ENCODE peak calls at places on chromosomes 6 and 20, in eight cellular contexts. T is neural progenitor cell, J is OCI-LY7, Q is GM23248, E is MM.1S, R is PC-3, M is HCT116, C is GM23338. P is an unnamed sample.

GRCh38 chr6:143569035-143569434 is 57.5 kb upstream of the FUCA2 start:
- DNase-seq in R (no peak), T (no peak), M (no peak), Q (peak; percentile 81), E (no peak), J (no peak), C (no peak), P (no peak)

GRCh38 chr20:36573798-36574277 is 441 bp downstream of the TGIF2 start:
- DNase-seq in T (no peak), R (no peak), J (peak; percentile 51), C (no peak), Q (peak; percentile 33), M (no peak), E (peak; percentile 45), P (no peak)

GRCh38 chr6:3194535-3195376 is 32.7 kb downstream of the TUBB2B start:
- DNase-seq in J (no peak), R (no peak), C (peak; percentile 86), E (no peak), M (no peak), Q (no peak), T (peak; percentile 82), P (no peak)

GRCh38 chr20:50108571-50109235 is 4.2 kb downstream of the UBE2V1 start:
- DNase-seq in E (no peak), R (peak; percentile 48), C (peak; percentile 44), T (no peak), Q (peak; percentile 53), M (no peak), J (no peak), P (no peak)

GRCh38 chr6:28218312-28219248 is 6.5 kb upstream of the ZSCAN9 start:
- DNase-seq in C (peak; percentile 69), Q (peak; percentile 66), R (peak; percentile 60), E (peak; percentile 49), M (no peak), T (peak; percentile 69), J (no peak), P (peak; percentile 77)

GRCh38 chr6:125947581-125947980 is 9.0 kb upstream of the HINT3 start:
- DNase-seq in T (no peak), E (no peak), R (peak; percentile 31), C (no peak), J (no peak), Q (peak; percentile 91), M (no peak), P (no peak)

GRCh38 chr6:117265425-117266266 is at the start of gene VGLL2:
- DNase-seq in T (peak; percentile 87), Q (peak; percentile 77), R (no peak), J (no peak), E (peak; percentile 23), C (peak; percentile 74), M (no peak), P (peak; percentile 74)

GRCh38 chr20:48791014-48791413 is 36.8 kb downstream of the PREX1 start:
- DNase-seq in E (no peak), Q (peak; percentile 24), T (no peak), R (peak; percentile 53), J (peak; percentile 28), C (no peak), M (no peak), P (no peak)

GRCh38 chr6:43181621-43181941 is 415 bp upstream of the CUL9 start:
- DNase-seq in E (no peak), M (no peak), R (no peak), J (no peak), T (no peak), C (no peak), Q (no peak), P (no peak)

GRCh38 chr6:30180145-30180544 is 16.8 kb downstream of the TRIM15 start:
- DNase-seq in Q (no peak), M (no peak), J (no peak), E (no peak), R (no peak), C (no peak), T (no peak), P (no peak)

GRCh38 chr20:17828598-17829144 is 128.9 kb downstream of the BANF2 start:
- DNase-seq in T (no peak), J (no peak), R (no peak), M (no peak), Q (no peak), C (no peak), E (no peak), P (no peak)

GRCh38 chr6:48985025-48985424 is 478.0 kb downstream of the MMUT start:
- DNase-seq in T (no peak), M (no peak), C (no peak), J (no peak), Q (no peak), R (peak; percentile 28), E (no peak), P (no peak)

GRCh38 chr6:25519856-25520255 is 132.2 kb upstream of the SCGN start:
- DNase-seq in Q (peak; percentile 18), R (no peak), T (no peak), M (no peak), J (no peak), E (no peak), C (no peak), P (no peak)

GRCh38 chr6:141282263-141282662 is 850.5 kb upstream of the GJE1 start:
- DNase-seq in Q (no peak), M (no peak), C (peak; percentile 21), R (no peak), E (no peak), J (no peak), T (peak; percentile 60), P (no peak)

GRCh38 chr6:111711989-111712388 is 106.3 kb upstream of the TRAF3IP2 start:
- DNase-seq in J (no peak), T (no peak), R (no peak), M (no peak), E (no peak), C (no peak), Q (no peak), P (no peak)

GRCh38 chr6:47132724-47133123 is 90.6 kb upstream of the ADGRF1 start:
- DNase-seq in M (no peak), R (no peak), E (no peak), T (no peak), Q (no peak), J (no peak), C (no peak), P (no peak)

GRCh38 chr20:63108247-63108646 is 101.5 kb upstream of the BHLHE23 start:
- DNase-seq in M (no peak), Q (no peak), C (no peak), E (no peak), T (no peak), J (no peak), R (no peak), P (no peak)

GRCh38 chr6:56749632-56750151 is 107.0 kb upstream of the DST start:
- DNase-seq in Q (peak; percentile 93), J (no peak), E (no peak), T (no peak), R (peak; percentile 91), M (peak; percentile 91), C (no peak), P (peak; percentile 64)

GRCh38 chr20:14688045-14688444 is 350.6 kb upstream of the FLRT3 start:
- DNase-seq in J (no peak), C (no peak), T (no peak), R (no peak), E (no peak), Q (no peak), M (no peak), P (no peak)

GRCh38 chr6:14598017-14598864 is 480.7 kb downstream of the CD83 start:
- DNase-seq in M (no peak), Q (no peak), J (no peak), E (no peak), R (no peak), C (peak; percentile 40), T (peak; percentile 21), P (no peak)

GRCh38 chr6:162029873-162030576 is 697.5 kb downstream of the PRKN start:
- DNase-seq in Q (peak; percentile 38), M (no peak), T (no peak), E (no peak), C (no peak), J (no peak), R (no peak), P (no peak)

GRCh38 chr20:15265910-15266309 is 928.5 kb upstream of the FLRT3 start:
- DNase-seq in T (no peak), J (no peak), Q (no peak), E (no peak), C (no peak), M (no peak), R (peak; percentile 15), P (no peak)

GRCh38 chr6:130749402-130749801 is 77.8 kb upstream of the SMLR1 start:
- DNase-seq in E (no peak), J (no peak), M (no peak), T (peak; percentile 36), Q (no peak), R (no peak), C (peak; percentile 41), P (peak; percentile 22)
- TF ChIP-seq EZH2phosphoT487 in E (no peak), J (no peak), M (no peak), T (no peak), Q (no peak), R (no peak), C (no peak), P (no peak)

DNA sequence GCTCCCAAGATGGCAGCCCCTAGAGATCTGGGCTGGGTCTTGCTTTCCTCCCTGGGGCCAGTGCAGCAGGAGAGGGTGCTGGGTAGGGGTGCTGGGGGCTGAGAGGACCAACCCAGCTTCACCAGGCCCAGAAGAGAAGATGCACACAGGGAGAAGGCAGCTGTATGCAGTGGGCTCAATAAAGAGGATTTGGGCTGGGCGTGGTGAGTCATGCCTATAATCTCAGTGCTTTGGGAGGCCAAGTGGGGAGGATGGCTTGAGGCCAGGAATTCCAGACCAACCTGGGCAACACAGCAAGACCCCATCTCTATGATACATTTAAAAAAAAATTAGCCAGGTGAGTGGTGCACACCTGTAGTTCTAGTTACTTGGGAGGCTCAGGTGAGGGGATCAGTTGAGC is 25.7 kb upstream of the EMILIN3 start:
- DNase-seq in C (no peak), E (no peak), J (no peak), R (no peak), M (no peak), T (no peak), Q (no peak), P (no peak)
- H3K4me1 ChIP-seq in C (peaks cover 14% of the 10 kb centered on the region), E (no peaks in the 10 kb centered on the region), J (no peaks in the 10 kb centered on the region), R (no peaks in the 10 kb centered on the region), M (no peaks in the 10 kb centered on the region), T (peaks cover 28% of the 10 kb centered on the region), Q (no peaks in the 10 kb centered on the region), P (peaks cover 3% of the 10 kb centered on the region)

GRCh38 chr6:39254999-39255535 is 25.8 kb upstream of the KCNK5 start:
- DNase-seq in Q (no peak), M (no peak), C (no peak), J (no peak), T (no peak), R (no peak), E (no peak), P (no peak)
- TF ChIP-seq EZH2phosphoT487 in Q (no peak), M (no peak), C (no peak), J (no peak), T (no peak), R (no peak), E (no peak), P (no peak)

DNA sequence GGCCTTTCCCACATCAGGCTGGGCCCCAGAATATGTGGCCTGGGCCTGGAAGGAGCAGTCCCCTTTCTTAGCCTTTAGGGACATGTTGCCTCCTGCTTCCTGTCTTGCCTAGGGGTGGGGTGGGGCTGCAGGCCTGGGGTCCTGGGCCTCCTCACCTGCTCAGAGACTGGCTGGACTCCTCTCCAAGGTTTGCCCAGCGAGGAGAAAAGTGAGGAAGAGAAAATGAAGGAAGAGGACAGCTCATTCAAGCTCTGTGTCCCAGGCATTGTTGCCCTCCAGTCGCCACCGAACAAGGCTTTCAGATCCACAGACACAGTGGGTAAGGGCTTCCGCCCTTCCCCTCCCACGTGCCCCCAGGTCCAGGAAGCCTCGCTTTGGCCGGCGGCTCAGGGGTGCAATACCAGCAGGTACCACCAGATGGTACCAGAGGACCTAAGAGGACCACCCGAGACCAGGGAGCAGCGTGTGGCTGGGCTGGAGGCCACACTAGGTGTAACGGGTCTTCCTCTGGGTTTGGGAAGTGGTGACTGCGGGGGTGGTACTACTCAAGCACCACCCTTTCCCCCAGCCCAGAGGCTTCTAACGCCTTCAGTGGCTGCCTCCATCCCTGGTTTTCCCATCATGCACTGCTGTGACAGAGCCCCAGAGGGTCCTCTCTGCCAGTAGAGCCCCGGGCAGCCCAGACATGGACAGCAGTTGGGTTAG is 5.5 kb upstream of the BAK1 start:
- DNase-seq in M (peak; percentile 62), J (peak; percentile 93), C (peak; percentile 87), T (peak; percentile 77), R (peak; percentile 89), E (peak; percentile 75), Q (peak; percentile 76), P (peak; percentile 88)
- H3K4me1 ChIP-seq in M (peaks cover 48% of the 10 kb centered on the region), J (peaks cover 48% of the 10 kb centered on the region), C (peaks cover 7% of the 10 kb centered on the region), T (no peaks in the 10 kb centered on the region), R (peaks cover 19% of the 10 kb centered on the region), E (peaks cover 17% of the 10 kb centered on the region), Q (peaks cover 9% of the 10 kb centered on the region), P (peaks cover 15% of the 10 kb centered on the region)